ENCODE peak calls at places on chromosomes 5 and 9, in seven cellular contexts. One of them, this sample, is unnamed. For H3K4me1, the result is how much of the 10 kb centered on the place peaks cover.

GRCh38 chr9:136722093-136722968 is 10.0 kb downstream of the DIPK1B start:
- DNase-seq in stomach: no peak
- DNase-seq in cardiac muscle cell: no peak
- DNase-seq in GM12878: no peak
- DNase-seq in MM.1S: no peak
- DNase-seq in heart left ventricle: no peak
- DNase-seq in lung: no peak
- DNase-seq in this sample: no peak

GRCh38 chr5:36611520-36612274 is 5.3 kb downstream of the SLC1A3 start:
- DNase-seq in stomach: no peak
- DNase-seq in cardiac muscle cell: peak
- DNase-seq in GM12878: no peak
- DNase-seq in MM.1S: no peak
- DNase-seq in heart left ventricle: no peak
- DNase-seq in lung: no peak
- DNase-seq in this sample: no peak

GRCh38 chr9:21983509-21983908 is 10.7 kb downstream of the CDKN2A start:
- DNase-seq in stomach: no peak
- DNase-seq in cardiac muscle cell: no peak
- DNase-seq in GM12878: no peak
- DNase-seq in MM.1S: no peak
- DNase-seq in heart left ventricle: no peak
- DNase-seq in lung: no peak
- DNase-seq in this sample: no peak

GRCh38 chr5:26757941-26758340 is 280.4 kb downstream of the CDH9 start:
- DNase-seq in stomach: no peak
- DNase-seq in cardiac muscle cell: no peak
- DNase-seq in GM12878: no peak
- DNase-seq in MM.1S: peak
- DNase-seq in heart left ventricle: no peak
- DNase-seq in lung: no peak
- DNase-seq in this sample: no peak

GRCh38 chr9:131517761-131518190 is 13.3 kb downstream of the UCK1 start:
- DNase-seq in stomach: no peak
- DNase-seq in cardiac muscle cell: no peak
- DNase-seq in GM12878: no peak
- DNase-seq in MM.1S: no peak
- DNase-seq in heart left ventricle: no peak
- DNase-seq in lung: no peak
- DNase-seq in this sample: no peak

GRCh38 chr5:81238460-81238859 is 5.3 kb downstream of the CKMT2 start:
- DNase-seq in stomach: no peak
- DNase-seq in cardiac muscle cell: no peak
- DNase-seq in GM12878: no peak
- DNase-seq in MM.1S: no peak
- DNase-seq in heart left ventricle: no peak
- DNase-seq in lung: no peak
- DNase-seq in this sample: no peak

GRCh38 chr5:135127604-135128240 is 93.7 kb upstream of the PITX1 start:
- DNase-seq in stomach: peak
- DNase-seq in cardiac muscle cell: peak
- DNase-seq in GM12878: no peak
- DNase-seq in MM.1S: no peak
- DNase-seq in heart left ventricle: no peak
- DNase-seq in lung: no peak
- DNase-seq in this sample: no peak

GRCh38 chr9:88531920-88532319 is 3.1 kb upstream of the NXNL2 start:
- DNase-seq in stomach: no peak
- DNase-seq in cardiac muscle cell: no peak
- DNase-seq in GM12878: no peak
- DNase-seq in MM.1S: no peak
- DNase-seq in heart left ventricle: no peak
- DNase-seq in lung: no peak
- DNase-seq in this sample: no peak

GRCh38 chr9:34591091-34591910 is 1.8 kb upstream of the CNTFR start:
- DNase-seq in stomach: peak
- DNase-seq in cardiac muscle cell: peak
- DNase-seq in GM12878: no peak
- DNase-seq in MM.1S: peak
- DNase-seq in heart left ventricle: peak
- DNase-seq in lung: peak
- DNase-seq in this sample: peak

GRCh38 chr5:61474746-61475145 is 142.7 kb downstream of the ZSWIM6 start:
- DNase-seq in stomach: no peak
- DNase-seq in cardiac muscle cell: no peak
- DNase-seq in GM12878: no peak
- DNase-seq in MM.1S: no peak
- DNase-seq in heart left ventricle: no peak
- DNase-seq in lung: no peak
- DNase-seq in this sample: no peak

GRCh38 chr9:131097259-131097947 is 1.1 kb downstream of the AIF1L start:
- DNase-seq in stomach: no peak
- DNase-seq in cardiac muscle cell: no peak
- DNase-seq in GM12878: no peak
- DNase-seq in MM.1S: no peak
- DNase-seq in heart left ventricle: no peak
- DNase-seq in lung: no peak
- DNase-seq in this sample: no peak

GRCh38 chr5:71899865-71900342 is 180.8 kb downstream of the CARTPT start:
- DNase-seq in stomach: no peak
- DNase-seq in cardiac muscle cell: no peak
- DNase-seq in GM12878: no peak
- DNase-seq in MM.1S: no peak
- DNase-seq in heart left ventricle: no peak
- DNase-seq in lung: no peak
- DNase-seq in this sample: no peak

GRCh38 chr9:69582544-69583297 is 89.5 kb downstream of the APBA1 start:
- DNase-seq in stomach: no peak
- DNase-seq in cardiac muscle cell: no peak
- DNase-seq in GM12878: no peak
- DNase-seq in MM.1S: peak
- DNase-seq in heart left ventricle: no peak
- DNase-seq in lung: no peak
- DNase-seq in this sample: no peak

GRCh38 chr5:55519001-55519400 is 15.8 kb downstream of the PLPP1 start:
- DNase-seq in stomach: no peak
- DNase-seq in cardiac muscle cell: no peak
- DNase-seq in GM12878: no peak
- DNase-seq in MM.1S: no peak
- DNase-seq in heart left ventricle: no peak
- DNase-seq in lung: no peak
- DNase-seq in this sample: no peak

GRCh38 chr5:55523293-55523692 is 11.5 kb downstream of the PLPP1 start:
- DNase-seq in stomach: no peak
- DNase-seq in cardiac muscle cell: no peak
- DNase-seq in GM12878: no peak
- DNase-seq in MM.1S: no peak
- DNase-seq in heart left ventricle: no peak
- DNase-seq in lung: no peak
- DNase-seq in this sample: no peak

GRCh38 chr5:55521903-55522302 is 12.9 kb downstream of the PLPP1 start:
- DNase-seq in stomach: no peak
- DNase-seq in cardiac muscle cell: no peak
- DNase-seq in GM12878: no peak
- DNase-seq in MM.1S: no peak
- DNase-seq in heart left ventricle: no peak
- DNase-seq in lung: no peak
- DNase-seq in this sample: no peak

GRCh38 chr5:55517804-55518203 is 17.0 kb downstream of the PLPP1 start:
- DNase-seq in stomach: no peak
- DNase-seq in cardiac muscle cell: peak
- DNase-seq in GM12878: no peak
- DNase-seq in MM.1S: no peak
- DNase-seq in heart left ventricle: no peak
- DNase-seq in lung: no peak
- DNase-seq in this sample: no peak

GRCh38 chr5:55520117-55520829 is 14.5 kb downstream of the PLPP1 start:
- DNase-seq in stomach: no peak
- DNase-seq in cardiac muscle cell: no peak
- DNase-seq in GM12878: no peak
- DNase-seq in MM.1S: no peak
- DNase-seq in heart left ventricle: no peak
- DNase-seq in lung: no peak
- DNase-seq in this sample: no peak
- H3K4me1 ChIP-seq in stomach: half or more
- H3K4me1 ChIP-seq in cardiac muscle cell: under half
- H3K4me1 ChIP-seq in GM12878: under half
- H3K4me1 ChIP-seq in MM.1S: under half
- H3K4me1 ChIP-seq in heart left ventricle: under half
- H3K4me1 ChIP-seq in lung: under half
- H3K4me1 ChIP-seq in this sample: half or more

DNA sequence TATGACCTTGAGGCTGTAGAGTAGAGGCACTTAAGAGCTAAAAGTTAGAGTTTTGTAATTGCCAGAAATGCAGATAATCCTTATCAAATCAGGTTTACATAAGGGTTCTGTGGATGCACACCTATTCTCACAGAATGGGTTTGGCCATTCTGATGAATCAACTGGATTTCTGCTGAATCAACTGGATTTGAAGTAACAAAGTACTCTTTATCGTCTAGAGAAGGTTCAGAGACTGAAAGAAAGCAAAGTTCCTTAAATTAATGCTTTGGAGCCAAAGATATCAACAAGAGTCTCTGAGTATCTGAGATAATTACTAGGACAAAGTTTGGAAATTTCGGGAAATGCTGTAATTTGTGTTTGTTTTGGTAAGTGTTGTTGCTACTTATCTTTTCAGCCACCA is 669.6 kb upstream of the ZNF608 start:
- DNase-seq in stomach: no peak
- DNase-seq in cardiac muscle cell: no peak
- DNase-seq in GM12878: no peak
- DNase-seq in MM.1S: no peak
- DNase-seq in heart left ventricle: no peak
- DNase-seq in lung: no peak
- DNase-seq in this sample: no peak
- H3K27ac ChIP-seq in stomach: no peak
- H3K27ac ChIP-seq in cardiac muscle cell: no peak
- H3K27ac ChIP-seq in GM12878: no peak
- H3K27ac ChIP-seq in MM.1S: no peak
- H3K27ac ChIP-seq in heart left ventricle: no peak
- H3K27ac ChIP-seq in lung: no peak
- H3K27ac ChIP-seq in this sample: no peak

DNA sequence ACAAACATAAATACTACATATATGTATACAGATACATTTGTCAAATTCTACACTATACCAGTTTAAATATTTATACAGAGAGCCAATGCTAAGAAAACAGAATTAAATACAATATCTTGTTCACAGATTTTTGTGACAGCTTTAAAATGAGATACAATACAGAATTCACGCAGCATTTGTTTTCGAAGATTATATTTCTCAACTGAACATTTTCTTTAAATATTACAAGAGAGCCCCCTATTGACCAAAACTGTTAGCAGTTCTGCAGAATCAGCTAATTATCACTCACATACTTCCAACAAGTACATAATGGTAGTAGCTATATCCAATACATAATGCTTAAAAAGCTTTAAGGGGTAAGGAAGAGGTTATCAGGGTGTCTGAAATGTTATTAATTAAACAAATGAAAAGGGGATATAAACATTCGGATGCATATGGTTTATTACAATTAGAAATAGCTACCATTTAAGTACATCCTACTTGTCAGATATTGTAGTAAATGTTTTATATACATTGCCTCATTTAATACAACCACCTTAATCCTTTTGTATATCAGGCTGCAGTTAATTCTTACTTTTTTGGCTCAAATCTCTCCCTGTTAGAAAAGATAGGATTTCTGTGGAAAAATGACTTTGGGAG is 31.7 kb downstream of the ZDHHC21 start:
- DNase-seq in stomach: no peak
- DNase-seq in cardiac muscle cell: peak
- DNase-seq in GM12878: no peak
- DNase-seq in MM.1S: peak
- DNase-seq in heart left ventricle: no peak
- DNase-seq in lung: no peak
- DNase-seq in this sample: no peak
- TF ChIP-seq CTCF in stomach: no peak
- TF ChIP-seq CTCF in cardiac muscle cell: peak
- TF ChIP-seq CTCF in GM12878: peak
- TF ChIP-seq CTCF in MM.1S: peak
- TF ChIP-seq CTCF in heart left ventricle: peak
- TF ChIP-seq CTCF in lung: no peak
- TF ChIP-seq CTCF in this sample: peak

GRCh38 chr5:132770476-132771159 is 6.4 kb downstream of the SEPTIN8 start:
- DNase-seq in stomach: no peak
- DNase-seq in cardiac muscle cell: no peak
- DNase-seq in GM12878: no peak
- DNase-seq in MM.1S: no peak
- DNase-seq in heart left ventricle: no peak
- DNase-seq in lung: no peak
- DNase-seq in this sample: no peak

GRCh38 chr5:132766806-132767055 is 10.3 kb downstream of the SEPTIN8 start:
- DNase-seq in stomach: no peak
- DNase-seq in cardiac muscle cell: no peak
- DNase-seq in GM12878: no peak
- DNase-seq in MM.1S: no peak
- DNase-seq in heart left ventricle: no peak
- DNase-seq in lung: no peak
- DNase-seq in this sample: no peak

GRCh38 chr5:132767150-132767549 is 9.9 kb downstream of the SEPTIN8 start:
- DNase-seq in stomach: no peak
- DNase-seq in cardiac muscle cell: peak
- DNase-seq in GM12878: no peak
- DNase-seq in MM.1S: no peak
- DNase-seq in heart left ventricle: no peak
- DNase-seq in lung: no peak
- DNase-seq in this sample: no peak

GRCh38 chr5:132766020-132766805 is 10.8 kb downstream of the SEPTIN8 start:
- DNase-seq in stomach: no peak
- DNase-seq in cardiac muscle cell: no peak
- DNase-seq in GM12878: no peak
- DNase-seq in MM.1S: no peak
- DNase-seq in heart left ventricle: no peak
- DNase-seq in lung: no peak
- DNase-seq in this sample: no peak

DNA sequence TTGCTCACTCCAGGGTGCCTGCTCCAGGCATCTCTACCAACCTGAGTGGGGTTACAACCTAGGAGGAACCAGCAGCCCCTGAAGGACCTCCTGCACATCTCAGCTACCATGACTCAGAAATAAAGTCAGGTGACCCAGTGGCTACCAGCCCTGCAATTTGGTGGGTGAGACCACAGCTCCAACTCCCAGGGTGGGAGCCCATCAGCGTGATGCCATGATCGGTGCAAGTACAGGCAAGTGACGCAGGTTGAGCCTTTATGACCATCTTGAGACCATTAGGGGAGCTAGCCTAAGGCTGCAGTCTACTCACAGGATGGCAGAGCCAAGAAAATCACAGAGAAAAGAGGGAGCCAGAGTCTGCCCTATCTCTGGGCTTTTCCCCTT is 8.6 kb downstream of the SEPTIN8 start:
- DNase-seq in stomach: no peak
- DNase-seq in cardiac muscle cell: no peak
- DNase-seq in GM12878: no peak
- DNase-seq in MM.1S: no peak
- DNase-seq in heart left ventricle: no peak
- DNase-seq in lung: no peak
- DNase-seq in this sample: no peak
- H3K4me1 ChIP-seq in stomach: under half
- H3K4me1 ChIP-seq in cardiac muscle cell: under half
- H3K4me1 ChIP-seq in GM12878: under half
- H3K4me1 ChIP-seq in MM.1S: under half
- H3K4me1 ChIP-seq in heart left ventricle: half or more
- H3K4me1 ChIP-seq in lung: under half
- H3K4me1 ChIP-seq in this sample: under half